ENCODE peak calls at places on chromosomes 7 and 10, in eight cellular contexts. Z, K, S, E, B, H, O and R are unnamed samples.

GRCh38 chr7:29146888-29147609 is 712 bp upstream of the CPVL start:
- DNase-seq in Z (no peak), K (peak; percentile 49), S (peak; percentile 8), E (no peak), B (no peak), H (no peak), O (peak; percentile 8), R (peak; percentile 47)

GRCh38 chr7:44291066-44291732 is 34.2 kb downstream of the CAMK2B start:
- DNase-seq in Z (peak; percentile 37), K (no peak), S (peak; percentile 64), E (no peak), B (peak; percentile 40), H (peak; percentile 75), O (no peak), R (no peak)

GRCh38 chr7:50595538-50596102 is 30.4 kb upstream of the DDC start:
- DNase-seq in Z (peak; percentile 47), K (peak; percentile 33), S (peak; percentile 54), E (no peak), B (peak; percentile 44), H (no peak), O (peak; percentile 34), R (no peak)

GRCh38 chr10:116073025-116073424 is 200.0 kb downstream of the GFRA1 start:
- DNase-seq in Z (no peak), K (peak; percentile 59), S (no peak), E (no peak), B (no peak), H (no peak), O (no peak), R (no peak)

GRCh38 chr10:46539596-46540411 is 16.7 kb downstream of the GPRIN2 start:
- DNase-seq in Z (no peak), K (no peak), S (peak; percentile 74), E (no peak), B (peak; percentile 3), H (peak; percentile 48), O (no peak), R (peak; percentile 96)

GRCh38 chr7:22576941-22577927 is 77.2 kb upstream of the STEAP1B start:
- DNase-seq in Z (no peak), K (no peak), S (peak; percentile 99), E (no peak), B (peak; percentile 74), H (no peak), O (no peak), R (peak; percentile 100)

GRCh38 chr10:31953080-31953479 is 24.4 kb upstream of the ARHGAP12 start:
- DNase-seq in Z (no peak), K (no peak), S (peak; percentile 45), E (no peak), B (no peak), H (no peak), O (no peak), R (no peak)

GRCh38 chr10:78972160-78972946 is 96.4 kb upstream of the ZMIZ1 start:
- DNase-seq in Z (peak; percentile 88), K (peak; percentile 12), S (peak; percentile 89), E (peak; percentile 57), B (peak; percentile 73), H (peak; percentile 61), O (peak; percentile 31), R (peak; percentile 42)

GRCh38 chr10:70858759-70859158 is 29.6 kb downstream of the PCBD1 start:
- DNase-seq in Z (no peak), K (no peak), S (no peak), E (no peak), B (no peak), H (no peak), O (no peak), R (no peak)

GRCh38 chr10:78963074-78964034 is 105.4 kb upstream of the ZMIZ1 start:
- DNase-seq in Z (no peak), K (no peak), S (peak; percentile 26), E (no peak), B (no peak), H (no peak), O (no peak), R (no peak)

GRCh38 chr10:63005246-63005645 is 127.9 kb upstream of the NRBF2 start:
- DNase-seq in Z (no peak), K (no peak), S (peak; percentile 84), E (no peak), B (no peak), H (no peak), O (no peak), R (no peak)

GRCh38 chr7:621572-622285 is 102.1 kb upstream of the PDGFA start:
- DNase-seq in Z (no peak), K (no peak), S (no peak), E (no peak), B (no peak), H (no peak), O (no peak), R (no peak)

GRCh38 chr10:21754410-21755011 is 220.5 kb downstream of the MLLT10 start:
- DNase-seq in Z (no peak), K (peak; percentile 68), S (no peak), E (no peak), B (no peak), H (no peak), O (no peak), R (no peak)

GRCh38 chr10:50674469-50675254 is 50.9 kb upstream of the SGMS1 start:
- DNase-seq in Z (no peak), K (no peak), S (peak; percentile 7), E (no peak), B (no peak), H (no peak), O (no peak), R (no peak)

GRCh38 chr7:20267482-20267881 is 50.3 kb upstream of the MACC1 start:
- DNase-seq in Z (no peak), K (no peak), S (no peak), E (no peak), B (no peak), H (no peak), O (no peak), R (no peak)

GRCh38 chr7:66697451-66698438 is 42.8 kb upstream of the RABGEF1 start:
- DNase-seq in Z (peak; percentile 59), K (no peak), S (peak; percentile 76), E (no peak), B (peak; percentile 36), H (no peak), O (no peak), R (no peak)

GRCh38 chr7:66950763-66951162 is 29.7 kb downstream of the TMEM248 start:
- DNase-seq in Z (no peak), K (no peak), S (peak; percentile 63), E (no peak), B (no peak), H (no peak), O (no peak), R (no peak)

GRCh38 chr7:145324081-145324480 is 488.2 kb upstream of the TPK1 start:
- DNase-seq in Z (no peak), K (no peak), S (no peak), E (no peak), B (no peak), H (no peak), O (no peak), R (no peak)
- TF ChIP-seq CTCF in Z (no peak), K (no peak), S (no peak), E (no peak), B (no peak), H (no peak), O (no peak), R (no peak)

GRCh38 chr7:149742075-149742701 is 31.2 kb downstream of the ZNF467 start:
- DNase-seq in Z (peak; percentile 67), K (peak; percentile 79), S (peak; percentile 36), E (peak; percentile 64), B (peak; percentile 52), H (peak; percentile 74), O (peak; percentile 47), R (no peak)

GRCh38 chr7:149743481-149743880 is 29.9 kb downstream of the ZNF467 start:
- DNase-seq in Z (no peak), K (no peak), S (no peak), E (no peak), B (no peak), H (no peak), O (no peak), R (no peak)

GRCh38 chr7:149736478-149737360 is 36.7 kb downstream of the ZNF467 start:
- DNase-seq in Z (no peak), K (no peak), S (no peak), E (no peak), B (no peak), H (peak; percentile 19), O (no peak), R (no peak)

GRCh38 chr7:149735779-149736477 is 37.5 kb downstream of the ZNF467 start:
- DNase-seq in Z (no peak), K (no peak), S (no peak), E (no peak), B (no peak), H (peak; percentile 13), O (no peak), R (no peak)

DNA sequence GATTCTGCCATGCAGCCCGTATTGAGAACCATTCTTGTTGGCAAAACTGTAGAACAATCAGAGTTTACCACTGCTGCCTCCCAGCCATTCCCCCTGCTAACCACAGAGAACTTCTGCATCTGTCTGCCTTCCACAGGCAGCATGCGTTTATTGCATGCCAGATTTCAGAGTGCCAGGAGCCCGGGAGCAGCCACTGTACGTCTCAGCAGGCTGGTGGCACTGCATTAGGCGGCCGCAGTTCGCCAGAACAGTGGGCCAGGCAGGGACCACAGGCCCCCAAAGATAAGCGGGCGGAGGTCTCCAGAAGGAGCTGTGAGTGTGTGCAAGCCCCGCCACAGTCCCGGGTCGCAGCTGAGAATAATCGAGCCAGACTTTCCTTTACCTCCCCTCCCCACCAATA is 31.8 kb downstream of the ZNF467 start:
- DNase-seq in Z (no peak), K (no peak), S (no peak), E (no peak), B (no peak), H (peak; percentile 39), O (no peak), R (no peak)
- H3K4me3 ChIP-seq in Z (no peak overlapping the region), K (no peak overlapping the region), S (no peak overlapping the region), E (peak overlapping the region; percentile 65), B (no peak overlapping the region), H (peak overlapping the region; percentile 41), O (peak overlapping the region; percentile 57), R (peak overlapping the region; percentile 48)

DNA sequence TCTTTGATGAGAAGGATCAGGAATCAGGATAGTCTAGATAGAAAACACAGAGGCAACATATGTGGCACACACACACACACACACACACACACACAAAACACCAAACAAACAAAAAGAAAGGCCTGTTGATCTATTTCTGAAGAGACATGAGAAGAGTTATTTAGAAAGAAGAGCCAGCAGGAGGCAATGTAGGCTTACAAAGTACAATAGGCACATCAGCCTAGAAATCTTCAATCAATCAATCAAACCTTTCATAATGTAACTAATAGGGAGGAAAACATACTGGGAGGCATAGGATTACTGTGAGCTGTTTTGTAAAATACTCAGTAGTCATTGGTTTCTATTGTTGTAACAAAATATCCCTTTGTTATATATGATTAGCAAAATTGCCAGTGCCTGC is 47.3 kb upstream of the TES start:
- DNase-seq in Z (no peak), K (no peak), S (no peak), E (no peak), B (no peak), H (no peak), O (peak; percentile 26), R (no peak)
- TF ChIP-seq CTCF in Z (no peak), K (no peak), S (no peak), E (peak; percentile 34), B (no peak), H (no peak), O (peak; percentile 53), R (peak; percentile 50)

DNA sequence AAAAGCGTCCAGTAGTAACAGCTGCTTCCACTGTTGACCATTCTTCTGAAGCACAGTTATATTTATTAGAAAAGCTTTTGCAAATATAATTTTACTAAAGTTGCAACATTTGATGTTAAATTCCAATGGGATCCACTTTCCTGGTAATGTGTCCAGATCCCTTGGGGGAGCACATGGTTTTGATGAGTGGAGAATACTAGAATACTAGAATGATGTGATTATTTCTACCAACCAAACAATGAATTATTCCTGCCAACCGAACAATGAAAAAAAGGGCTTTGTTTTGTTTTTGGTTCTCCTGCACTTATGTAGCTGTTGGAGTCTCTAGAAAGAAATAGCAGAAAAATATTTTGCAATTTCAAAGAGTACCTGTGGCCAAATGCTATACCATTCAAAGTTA is 59.1 kb downstream of the BPGM start:
- DNase-seq in Z (no peak), K (no peak), S (no peak), E (no peak), B (no peak), H (no peak), O (no peak), R (no peak)
- H3K4me3 ChIP-seq in Z (no peak overlapping the region), K (no peak overlapping the region), S (no peak overlapping the region), E (no peak overlapping the region), B (no peak overlapping the region), H (no peak overlapping the region), O (no peak overlapping the region), R (no peak overlapping the region)